ENCODE peak calls at places on chromosomes 7 and 10, in nine cellular contexts. H, K, L, F, Z, C, T, S and J are unnamed samples.

GRCh38 chr7:47285860-47286491 is 295.9 kb downstream of the TNS3 start:
- DNase-seq in H (no peak), K (no peak), L (no peak), F (no peak), Z (peak; percentile 90), C (no peak), T (no peak), S (peak; percentile 61), J (no peak)

GRCh38 chr7:130939285-130940095 is 205.5 kb upstream of the KLF14 start:
- DNase-seq in H (no peak), K (no peak), L (no peak), F (no peak), Z (peak; percentile 48), C (no peak), T (no peak), S (peak; percentile 60), J (no peak)

GRCh38 chr7:76423666-76424412 is 911 bp upstream of the ZP3 start:
- DNase-seq in H (no peak), K (no peak), L (no peak), F (no peak), Z (peak; percentile 25), C (no peak), T (peak; percentile 55), S (peak; percentile 34), J (no peak)

GRCh38 chr7:26307226-26307625 is 15.6 kb downstream of the SNX10 start:
- DNase-seq in H (no peak), K (no peak), L (peak; percentile 76), F (no peak), Z (peak; percentile 73), C (no peak), T (peak; percentile 62), S (peak; percentile 26), J (no peak)

GRCh38 chr10:73998623-73999622 is 1.0 kb downstream of the VCL start:
- DNase-seq in H (peak; percentile 75), K (no peak), L (peak; percentile 63), F (peak; percentile 60), Z (peak; percentile 72), C (peak; percentile 73), T (peak; percentile 89), S (peak; percentile 91), J (peak; percentile 55)

GRCh38 chr10:113541554-113541902 is 11.3 kb upstream of the HABP2 start:
- DNase-seq in H (no peak), K (no peak), L (no peak), F (no peak), Z (no peak), C (no peak), T (no peak), S (no peak), J (no peak)

GRCh38 chr10:90111671-90112070 is 410.3 kb downstream of the KIF20B start:
- DNase-seq in H (no peak), K (no peak), L (no peak), F (no peak), Z (no peak), C (no peak), T (no peak), S (peak; percentile 87), J (no peak)

GRCh38 chr10:14971867-14972448 is 12.8 kb downstream of the MEIG1 start:
- DNase-seq in H (no peak), K (peak; percentile 28), L (no peak), F (no peak), Z (peak; percentile 34), C (peak; percentile 51), T (peak; percentile 31), S (no peak), J (no peak)

GRCh38 chr7:97145068-97145467 is 27.6 kb downstream of the SDHAF3 start:
- DNase-seq in H (no peak), K (no peak), L (no peak), F (no peak), Z (peak; percentile 54), C (no peak), T (peak; percentile 68), S (peak; percentile 29), J (no peak)

GRCh38 chr7:103504505-103505135 is 58.6 kb upstream of the SLC26A5 start:
- DNase-seq in H (no peak), K (no peak), L (no peak), F (no peak), Z (no peak), C (no peak), T (no peak), S (no peak), J (no peak)

GRCh38 chr10:3526721-3527120 is 258.3 kb downstream of the KLF6 start:
- DNase-seq in H (no peak), K (no peak), L (no peak), F (no peak), Z (peak; percentile 84), C (no peak), T (no peak), S (peak; percentile 94), J (peak; percentile 44)

GRCh38 chr7:131533151-131533559 is 23.3 kb downstream of the PODXL start:
- DNase-seq in H (no peak), K (no peak), L (no peak), F (no peak), Z (no peak), C (no peak), T (no peak), S (no peak), J (no peak)